ENCODE peak calls at places on chromosomes 12 and 14, in five cellular contexts. U is activated CD4-positive, alpha-beta memory T cell treated with anti-CD3 and anti-CD28 coated beads for 36 hours; I is RKO; M is mesothelial cell of epicardium; V is naive thymus-derived CD8-positive, alpha-beta T cell. K is an unnamed sample.

GRCh38 chr14:69612759-69613145 is 1.4 kb downstream of the SUSD6 start:
- DNase-seq in M (no peak), I (peak; percentile 48), V (no peak), U (no peak), K (no peak)

GRCh38 chr14:49240383-49240782 is 345.8 kb downstream of the RPS29 start:
- DNase-seq in M (no peak), U (no peak), I (no peak), V (no peak), K (no peak)

GRCh38 chr12:27545666-27546065 is 21.7 kb downstream of the PPFIBP1 start:
- DNase-seq in M (no peak), I (no peak), U (no peak), V (no peak), K (no peak)

GRCh38 chr14:30389134-30389900 is 169.6 kb upstream of the G2E3 start:
- DNase-seq in I (peak; percentile 1), V (no peak), M (no peak), U (peak; percentile 11), K (peak; percentile 14)

GRCh38 chr14:35403397-35404245 is 928 bp downstream of the NFKBIA start:
- DNase-seq in M (peak; percentile 92), V (peak; percentile 96), I (peak; percentile 89), U (peak; percentile 97), K (peak; percentile 88)

GRCh38 chr14:64417042-64417770 is 29.1 kb downstream of the MTHFD1 start:
- DNase-seq in I (no peak), V (no peak), U (no peak), M (no peak), K (no peak)

GRCh38 chr12:79933580-79934264 is 1.2 kb downstream of the PPP1R12A start:
- DNase-seq in V (no peak), M (no peak), I (peak; percentile 63), U (peak; percentile 26), K (peak; percentile 36)

GRCh38 chr14:75476274-75476995 is 45.8 kb upstream of the BATF start:
- DNase-seq in V (no peak), I (no peak), M (no peak), U (no peak), K (no peak)

GRCh38 chr14:95452176-95452889 is 64.1 kb downstream of the SYNE3 start:
- DNase-seq in I (no peak), U (no peak), M (no peak), V (no peak), K (peak; percentile 29)

GRCh38 chr14:73786942-73787759 is 64.5 kb upstream of the PTGR2 start:
- DNase-seq in V (peak; percentile 82), M (peak; percentile 37), I (peak; percentile 51), U (peak; percentile 69), K (peak; percentile 39)

GRCh38 chr12:125533434-125534029 is 468.3 kb downstream of the AACS start:
- DNase-seq in I (no peak), U (peak; percentile 37), V (no peak), M (peak; percentile 48), K (peak; percentile 11)

GRCh38 chr14:77238996-77239395 is 32.0 kb downstream of the NGB start:
- DNase-seq in U (no peak), I (no peak), V (no peak), M (no peak), K (no peak)

GRCh38 chr14:69636051-69636639 is 24.7 kb downstream of the SUSD6 start:
- DNase-seq in I (no peak), M (no peak), V (no peak), U (peak; percentile 75), K (no peak)

GRCh38 chr12:54689034-54689372 is 40.8 kb upstream of the DCD start:
- DNase-seq in M (no peak), I (no peak), V (no peak), U (no peak), K (no peak)

GRCh38 chr12:47326190-47326589 is 246.4 kb upstream of the AMIGO2 start:
- DNase-seq in M (no peak), I (no peak), V (no peak), U (no peak), K (no peak)

GRCh38 chr12:19978193-19978592 is 390.1 kb upstream of the PDE3A start:
- DNase-seq in M (no peak), V (no peak), U (no peak), I (no peak), K (no peak)

GRCh38 chr14:92122351-92122677 is 545 bp downstream of the CPSF2 start:
- DNase-seq in V (no peak), M (no peak), I (peak; percentile 28), U (peak; percentile 20), K (peak; percentile 35)

GRCh38 chr14:100641274-100641860 is 54.1 kb upstream of the BEGAIN start:
- DNase-seq in I (no peak), V (no peak), M (no peak), U (no peak), K (no peak)

GRCh38 chr12:15116073-15116472 is 105.1 kb downstream of the RERG start:
- DNase-seq in V (no peak), M (no peak), I (no peak), U (no peak), K (no peak)

GRCh38 chr12:84811291-84811690 is 101.3 kb downstream of the SLC6A15 start:
- DNase-seq in M (no peak), I (no peak), V (no peak), U (no peak), K (no peak)

GRCh38 chr12:111298583-111299436 is 70.1 kb downstream of the PHETA1 start:
- DNase-seq in M (peak; percentile 61), I (peak; percentile 70), U (peak; percentile 58), V (no peak), K (peak; percentile 72)

GRCh38 chr12:3454780-3455179 is 36.2 kb upstream of the PRMT8 start:
- DNase-seq in M (no peak), V (no peak), U (no peak), I (no peak), K (peak; percentile 12)

GRCh38 chr12:88633312-88633711 is 53.0 kb upstream of the KITLG start:
- DNase-seq in M (no peak), U (no peak), I (peak; percentile 21), V (no peak), K (peak; percentile 38)

GRCh38 chr12:29463198-29463597 is 34.3 kb downstream of the OVCH1 start:
- DNase-seq in M (no peak), V (no peak), I (no peak), U (no peak), K (no peak)

GRCh38 chr14:92922883-92923743 is at the start of gene CHGA:
- DNase-seq in M (peak; percentile 75), U (peak; percentile 65), I (no peak), V (peak; percentile 74), K (peak; percentile 52)